ENCODE peak calls at places on chromosomes 2 and 18, in six cellular contexts. K is tibial nerve, G is psoas muscle, A is right cardiac atrium, L is iPS DF 6.9, M is astrocyte. B is an unnamed sample.

GRCh38 chr2:10487144-10488104 is 39.3 kb upstream of the ODC1 start:
- DNase-seq in G (no peak), L (no peak), A (no peak), M (no peak), K (no peak), B (no peak)

GRCh38 chr2:230765611-230766300 is 53.1 kb downstream of the CAB39 start:
- DNase-seq in L (no peak), K (no peak), M (peak; percentile 55), G (no peak), A (no peak), B (no peak)

GRCh38 chr18:11999431-11999830 is 18.1 kb downstream of the IMPA2 start:
- DNase-seq in L (no peak), G (no peak), M (no peak), K (no peak), A (no peak), B (no peak)

GRCh38 chr2:3641181-3641580 is 16.8 kb upstream of the ALLC start:
- DNase-seq in K (no peak), M (no peak), L (no peak), G (no peak), A (no peak), B (no peak)

GRCh38 chr18:41905786-41906527 is 49.1 kb upstream of the PIK3C3 start:
- DNase-seq in M (peak; percentile 1), G (no peak), K (no peak), A (no peak), L (no peak), B (no peak)

GRCh38 chr18:8484951-8485350 is 124.3 kb upstream of the RAB12 start:
- DNase-seq in L (no peak), A (no peak), G (no peak), K (no peak), M (no peak), B (no peak)

GRCh38 chr18:26277374-26277773 is 51.1 kb downstream of the TAF4B start:
- DNase-seq in A (no peak), G (no peak), L (no peak), K (no peak), M (no peak), B (no peak)

GRCh38 chr18:47206945-47207637 is 30.9 kb upstream of the IER3IP1 start:
- DNase-seq in L (no peak), A (no peak), G (no peak), M (peak; percentile 1), K (no peak), B (no peak)

GRCh38 chr18:27094621-27095020 is 90.5 kb downstream of the CHST9 start:
- DNase-seq in K (no peak), A (no peak), M (no peak), G (no peak), L (no peak), B (no peak)

GRCh38 chr2:132977812-132978529 is 308.0 kb upstream of the LYPD1 start:
- DNase-seq in M (peak; percentile 73), L (no peak), G (no peak), K (no peak), A (no peak), B (no peak)

GRCh38 chr2:41854227-41854626 is 193.6 kb upstream of the PKDCC start:
- DNase-seq in A (no peak), L (no peak), M (peak; percentile 17), K (no peak), G (no peak), B (no peak)

GRCh38 chr2:80303006-80303741 is 1.4 kb downstream of the LRRTM1 start:
- DNase-seq in L (no peak), A (peak; percentile 47), G (no peak), M (no peak), K (no peak), B (no peak)

GRCh38 chr2:174691203-174691779 is 73.0 kb downstream of the CHRNA1 start:
- DNase-seq in M (no peak), G (no peak), L (no peak), K (no peak), A (no peak), B (no peak)

GRCh38 chr2:171334171-171334570 is 99.6 kb downstream of the METTL8 start:
- DNase-seq in K (no peak), L (no peak), G (no peak), A (no peak), M (no peak), B (no peak)

GRCh38 chr2:25276569-25277465 is 64.9 kb downstream of the DNMT3A start:
- DNase-seq in M (no peak), K (peak; percentile 43), A (peak; percentile 91), G (peak; percentile 78), L (no peak), B (peak; percentile 74)

GRCh38 chr18:11119550-11119949 is 29.8 kb downstream of the PIEZO2 start:
- DNase-seq in L (no peak), M (peak; percentile 3), G (no peak), A (no peak), K (no peak), B (no peak)

GRCh38 chr2:109660046-109660860 is 46.1 kb downstream of the SOWAHC start:
- DNase-seq in A (no peak), M (no peak), K (no peak), G (no peak), L (no peak), B (no peak)

GRCh38 chr2:231361701-231362588 is 33.6 kb upstream of the B3GNT7 start:
- DNase-seq in K (no peak), G (no peak), A (no peak), M (no peak), L (no peak), B (no peak)

GRCh38 chr2:72316774-72317173 is 169.1 kb upstream of the CYP26B1 start:
- DNase-seq in M (no peak), A (no peak), G (no peak), K (no peak), L (no peak), B (no peak)

GRCh38 chr18:42936289-42936688 is 179.2 kb downstream of the RIT2 start:
- DNase-seq in K (no peak), A (no peak), M (no peak), L (no peak), G (no peak), B (no peak)

GRCh38 chr2:121777699-121778058 is 22.2 kb downstream of the TSN start:
- DNase-seq in A (no peak), M (peak; percentile 71), G (no peak), K (no peak), L (no peak), B (no peak)

GRCh38 chr2:227406177-227407031 is 18.7 kb upstream of the SCYGR1 start:
- DNase-seq in G (no peak), A (peak; percentile 80), K (no peak), M (peak; percentile 96), L (peak; percentile 64), B (no peak)

DNA sequence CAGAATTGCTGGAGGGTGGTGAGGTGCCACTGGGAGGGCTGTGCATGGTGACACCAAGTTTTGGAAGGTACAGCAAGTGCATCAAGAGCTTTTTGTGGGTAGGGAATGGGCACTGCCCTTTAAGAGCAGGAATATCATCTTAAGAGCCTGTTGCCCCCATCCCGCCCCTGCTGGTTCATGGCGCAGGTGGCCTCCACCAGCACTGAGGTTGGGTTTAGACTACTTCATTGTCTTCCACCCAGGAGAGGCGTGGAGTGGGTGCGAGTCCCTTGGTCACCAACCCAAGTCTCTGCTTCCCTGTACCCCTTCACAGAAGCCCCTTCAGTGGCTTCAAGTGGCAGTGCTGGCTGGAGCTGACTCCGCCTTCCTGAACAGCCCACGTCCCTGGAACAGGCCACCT is 7.8 kb downstream of the RNPEPL1 start:
- DNase-seq in K (no peak), A (peak; percentile 26), L (no peak), G (no peak), M (no peak), B (no peak)
- H3K9me3 ChIP-seq in K (no peaks in the 10 kb centered on the region), A (no peaks in the 10 kb centered on the region), L (no peaks in the 10 kb centered on the region), G (peaks cover under 1% of the 10 kb centered on the region), M (no peaks in the 10 kb centered on the region), B (no peaks in the 10 kb centered on the region)

DNA sequence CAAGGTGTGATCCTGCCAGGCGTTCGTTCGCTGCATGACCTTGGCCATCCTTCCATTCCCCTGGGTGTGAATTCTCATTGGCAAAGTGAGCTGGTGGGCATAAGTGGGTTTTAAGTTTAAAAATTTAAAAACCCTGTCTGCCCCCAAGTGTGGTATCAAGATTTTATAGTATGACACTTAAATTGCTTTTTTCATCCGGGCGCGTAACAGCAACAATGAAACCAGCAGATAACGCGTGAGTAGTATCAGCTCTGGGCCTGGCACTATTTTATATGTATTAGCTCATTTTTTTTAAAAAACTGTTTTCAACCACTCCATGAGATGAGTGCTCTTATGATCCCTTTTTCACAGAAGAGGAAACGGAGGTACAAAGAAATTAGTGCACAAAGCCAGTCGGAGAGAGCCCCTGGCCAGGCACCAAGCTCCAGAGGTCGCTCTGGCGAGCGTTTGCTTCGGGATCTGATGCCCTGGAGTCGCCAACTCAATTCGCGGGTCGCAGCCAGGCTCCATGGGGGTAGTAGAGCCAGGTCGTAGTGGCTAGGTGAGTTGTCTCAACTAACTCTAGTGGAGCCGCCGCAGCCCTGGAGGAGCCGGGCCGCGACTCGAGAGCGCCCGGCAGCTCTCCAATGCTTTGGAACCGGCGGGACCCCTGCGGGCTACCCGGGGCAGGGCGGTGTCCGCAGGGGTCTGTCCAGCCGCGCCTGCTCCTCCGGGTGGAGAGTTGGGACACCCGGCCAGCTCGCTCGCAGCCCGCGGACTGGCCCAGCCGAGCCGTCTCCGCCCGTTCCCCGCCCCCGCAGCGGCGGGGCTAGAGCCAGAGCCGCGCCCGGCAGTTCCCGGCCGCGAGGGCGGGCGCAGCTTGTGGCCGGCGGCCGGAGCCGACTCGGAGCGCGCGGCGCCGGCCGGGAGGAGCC is at the start of gene IL1R1:
- DNase-seq in L (no peak), G (peak; percentile 89), K (peak; percentile 51), M (peak; percentile 66), A (peak; percentile 96), B (no peak)
- H3K9me3 ChIP-seq in L (no peaks in the 10 kb centered on the region), G (peaks cover 14% of the 10 kb centered on the region), K (no peaks in the 10 kb centered on the region), M (peaks cover 28% of the 10 kb centered on the region), A (no peaks in the 10 kb centered on the region), B (peaks cover 25% of the 10 kb centered on the region)

GRCh38 chr2:240524963-240525718 is 32.6 kb downstream of the ANKMY1 start:
- DNase-seq in L (no peak), K (no peak), M (no peak), G (no peak), A (no peak), B (no peak)

GRCh38 chr2:240526521-240526920 is 31.3 kb downstream of the ANKMY1 start:
- DNase-seq in A (no peak), G (no peak), L (no peak), M (no peak), K (no peak), B (no peak)

GRCh38 chr2:240527153-240527750 is 30.5 kb downstream of the ANKMY1 start:
- DNase-seq in A (no peak), K (no peak), L (no peak), G (no peak), M (no peak), B (no peak)

GRCh38 chr2:240523451-240524281 is 34.1 kb downstream of the ANKMY1 start:
- DNase-seq in K (no peak), M (no peak), A (no peak), G (no peak), L (no peak), B (no peak)

DNA sequence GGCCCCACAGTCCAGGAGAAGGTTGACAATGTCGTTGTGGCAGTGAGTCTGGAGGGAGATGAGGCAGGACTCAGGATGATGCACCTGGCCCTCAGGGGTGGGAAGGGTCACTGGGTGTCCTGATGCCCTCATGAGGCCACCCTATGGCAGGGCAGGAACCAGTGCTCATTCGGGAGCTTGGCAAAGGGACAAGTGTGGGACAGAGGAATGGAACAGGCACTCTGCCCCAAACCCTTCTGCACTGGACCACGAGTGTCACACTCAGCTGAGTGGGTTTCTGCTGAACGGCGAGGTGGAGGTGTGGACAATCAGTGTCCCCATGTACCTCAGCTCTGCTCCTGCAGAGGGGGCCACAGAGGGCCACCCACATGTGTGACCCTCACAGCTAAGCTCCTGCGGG is 32.0 kb downstream of the ANKMY1 start:
- DNase-seq in A (no peak), M (no peak), L (no peak), G (no peak), K (no peak), B (no peak)
- H3K9me3 ChIP-seq in A (no peaks in the 10 kb centered on the region), M (peaks cover 30% of the 10 kb centered on the region), L (peaks cover 8% of the 10 kb centered on the region), G (no peaks in the 10 kb centered on the region), K (no peaks in the 10 kb centered on the region), B (no peaks in the 10 kb centered on the region)

GRCh38 chr2:16212321-16212720 is 272.0 kb downstream of the MYCN start:
- DNase-seq in K (no peak), A (no peak), G (no peak), L (no peak), M (no peak), B (no peak)
- H3K9me3 ChIP-seq in K (no peaks in the 10 kb centered on the region), A (no peaks in the 10 kb centered on the region), G (no peaks in the 10 kb centered on the region), L (no peaks in the 10 kb centered on the region), M (no peaks in the 10 kb centered on the region), B (no peaks in the 10 kb centered on the region)

B was measured in T-helper 17 cell.